ENCODE peak calls at places on chromosomes 11 and 22, in eight cellular contexts. One of them, this sample, is unnamed.

GRCh38 chr11:130834886-130835285 is 81.4 kb downstream of the SNX19 start:
- DNase-seq in lower lobe of right lung: no peak
- DNase-seq in right lobe of liver: no peak
- DNase-seq in AG10803: peak
- DNase-seq in AG04449: no peak
- DNase-seq in HL-60: no peak
- DNase-seq in IMR-90: no peak
- DNase-seq in transverse colon: no peak
- DNase-seq in this sample: no peak

GRCh38 chr11:44556735-44557409 is 8.6 kb upstream of the CD82 start:
- DNase-seq in IMR-90: peak
- DNase-seq in lower lobe of right lung: peak
- DNase-seq in right lobe of liver: peak
- DNase-seq in HL-60: no peak
- DNase-seq in AG10803: peak
- DNase-seq in transverse colon: peak
- DNase-seq in AG04449: no peak
- DNase-seq in this sample: peak

GRCh38 chr11:22082788-22083187 is 110.1 kb upstream of the ANO5 start:
- DNase-seq in AG10803: no peak
- DNase-seq in HL-60: no peak
- DNase-seq in transverse colon: no peak
- DNase-seq in IMR-90: no peak
- DNase-seq in lower lobe of right lung: no peak
- DNase-seq in right lobe of liver: no peak
- DNase-seq in AG04449: no peak
- DNase-seq in this sample: no peak

GRCh38 chr22:41479671-41480396 is 10.9 kb downstream of the ACO2 start:
- DNase-seq in transverse colon: no peak
- DNase-seq in AG10803: peak
- DNase-seq in IMR-90: peak
- DNase-seq in HL-60: no peak
- DNase-seq in lower lobe of right lung: no peak
- DNase-seq in AG04449: no peak
- DNase-seq in right lobe of liver: no peak
- DNase-seq in this sample: no peak

GRCh38 chr22:22995166-22995565 is 75.2 kb upstream of the GNAZ start:
- DNase-seq in AG04449: no peak
- DNase-seq in right lobe of liver: no peak
- DNase-seq in HL-60: no peak
- DNase-seq in transverse colon: no peak
- DNase-seq in lower lobe of right lung: no peak
- DNase-seq in IMR-90: no peak
- DNase-seq in AG10803: no peak
- DNase-seq in this sample: no peak

GRCh38 chr11:27720277-27720830 is 20.1 kb upstream of the BDNF start:
- DNase-seq in right lobe of liver: no peak
- DNase-seq in lower lobe of right lung: no peak
- DNase-seq in AG10803: no peak
- DNase-seq in IMR-90: peak
- DNase-seq in HL-60: no peak
- DNase-seq in AG04449: no peak
- DNase-seq in transverse colon: peak
- DNase-seq in this sample: peak

GRCh38 chr11:47185305-47186075 is 744 bp downstream of the PACSIN3 start:
- DNase-seq in right lobe of liver: peak
- DNase-seq in lower lobe of right lung: peak
- DNase-seq in HL-60: no peak
- DNase-seq in AG10803: peak
- DNase-seq in IMR-90: peak
- DNase-seq in AG04449: no peak
- DNase-seq in transverse colon: peak
- DNase-seq in this sample: peak

GRCh38 chr22:45285431-45286058 is 796 bp downstream of the UPK3A start:
- DNase-seq in AG10803: no peak
- DNase-seq in AG04449: no peak
- DNase-seq in lower lobe of right lung: no peak
- DNase-seq in right lobe of liver: no peak
- DNase-seq in HL-60: no peak
- DNase-seq in IMR-90: no peak
- DNase-seq in transverse colon: no peak
- DNase-seq in this sample: no peak

GRCh38 chr11:33040127-33040861 is 922 bp downstream of the TCP11L1 start:
- DNase-seq in HL-60: no peak
- DNase-seq in IMR-90: peak
- DNase-seq in right lobe of liver: no peak
- DNase-seq in lower lobe of right lung: no peak
- DNase-seq in AG04449: no peak
- DNase-seq in transverse colon: no peak
- DNase-seq in AG10803: no peak
- DNase-seq in this sample: no peak

DNA sequence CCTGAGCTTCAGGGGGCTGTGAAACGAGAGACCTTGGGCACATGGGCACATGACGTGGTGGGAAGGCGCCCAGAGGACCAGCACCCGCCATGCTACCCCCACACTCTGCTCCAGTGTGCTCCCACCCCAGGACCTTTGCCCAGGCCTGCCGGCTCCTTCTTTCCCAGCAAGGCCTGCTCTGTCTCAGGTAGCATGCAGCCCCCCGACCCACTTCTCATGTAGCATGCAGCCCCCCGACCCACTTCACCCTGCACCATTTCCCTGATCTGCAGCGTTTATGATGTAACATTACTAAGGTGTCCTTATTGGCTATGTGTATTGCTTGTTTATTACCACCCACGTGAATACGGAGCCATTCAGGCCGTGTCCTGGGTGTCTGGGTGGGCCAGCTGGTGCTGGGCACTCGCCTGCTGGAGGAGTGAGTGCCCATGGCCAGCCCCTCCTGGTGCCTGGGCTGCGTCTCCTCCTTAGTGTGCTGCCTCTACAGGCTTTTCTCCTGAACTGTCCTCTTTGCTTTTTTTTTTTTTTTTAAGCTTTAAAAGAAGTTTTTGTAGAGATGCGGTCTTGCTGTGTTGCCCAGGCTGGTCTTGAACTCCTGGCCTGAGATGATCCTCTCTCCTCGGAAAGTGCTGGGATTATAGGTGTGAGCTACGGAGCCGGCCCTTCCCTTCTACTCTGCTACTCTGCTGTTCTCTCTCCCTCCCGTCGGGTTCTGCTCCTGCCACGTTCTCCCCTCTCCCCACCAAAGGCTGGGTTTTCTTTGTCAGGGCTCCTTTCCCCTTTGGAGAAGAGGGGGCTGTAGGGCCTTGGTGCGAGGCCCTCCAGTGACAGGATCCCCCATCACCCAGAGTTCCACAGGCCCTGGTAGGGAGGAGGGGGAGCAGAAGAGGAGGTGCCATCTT is 29.4 kb downstream of the LRP5 start:
- DNase-seq in IMR-90: no peak
- DNase-seq in transverse colon: no peak
- DNase-seq in AG04449: no peak
- DNase-seq in lower lobe of right lung: no peak
- DNase-seq in right lobe of liver: no peak
- DNase-seq in HL-60: no peak
- DNase-seq in AG10803: no peak
- DNase-seq in this sample: no peak
- TF ChIP-seq CTCF in IMR-90: no peak
- TF ChIP-seq CTCF in transverse colon: no peak
- TF ChIP-seq CTCF in AG04449: peak
- TF ChIP-seq CTCF in lower lobe of right lung: no peak
- TF ChIP-seq CTCF in right lobe of liver: no peak
- TF ChIP-seq CTCF in HL-60: no peak
- TF ChIP-seq CTCF in AG10803: peak
- TF ChIP-seq CTCF in this sample: no peak

GRCh38 chr22:42500164-42500835 is 19.3 kb downstream of the RRP7A start:
- DNase-seq in AG10803: peak
- DNase-seq in right lobe of liver: peak
- DNase-seq in HL-60: peak
- DNase-seq in lower lobe of right lung: peak
- DNase-seq in AG04449: no peak
- DNase-seq in IMR-90: peak
- DNase-seq in transverse colon: peak
- DNase-seq in this sample: peak

GRCh38 chr22:42500836-42501179 is 18.8 kb downstream of the RRP7A start:
- DNase-seq in transverse colon: no peak
- DNase-seq in IMR-90: no peak
- DNase-seq in AG04449: no peak
- DNase-seq in AG10803: no peak
- DNase-seq in HL-60: no peak
- DNase-seq in lower lobe of right lung: no peak
- DNase-seq in right lobe of liver: no peak
- DNase-seq in this sample: no peak
- H3K4me3 ChIP-seq in transverse colon: peak
- H3K4me3 ChIP-seq in IMR-90: no peak
- H3K4me3 ChIP-seq in AG04449: peak
- H3K4me3 ChIP-seq in AG10803: peak
- H3K4me3 ChIP-seq in HL-60: no peak
- H3K4me3 ChIP-seq in lower lobe of right lung: peak
- H3K4me3 ChIP-seq in right lobe of liver: no peak
- H3K4me3 ChIP-seq in this sample: peak

GRCh38 chr11:127255239-127255638 is 254.7 kb upstream of the KIRREL3 start:
- DNase-seq in AG10803: peak
- DNase-seq in AG04449: no peak
- DNase-seq in transverse colon: no peak
- DNase-seq in right lobe of liver: no peak
- DNase-seq in IMR-90: no peak
- DNase-seq in lower lobe of right lung: no peak
- DNase-seq in HL-60: no peak
- DNase-seq in this sample: no peak

GRCh38 chr11:127259118-127259517 is 258.5 kb upstream of the KIRREL3 start:
- DNase-seq in AG10803: no peak
- DNase-seq in lower lobe of right lung: no peak
- DNase-seq in AG04449: no peak
- DNase-seq in right lobe of liver: no peak
- DNase-seq in IMR-90: no peak
- DNase-seq in HL-60: no peak
- DNase-seq in transverse colon: no peak
- DNase-seq in this sample: no peak
- TF ChIP-seq CTCF in AG10803: no peak
- TF ChIP-seq CTCF in lower lobe of right lung: no peak
- TF ChIP-seq CTCF in AG04449: no peak
- TF ChIP-seq CTCF in right lobe of liver: no peak
- TF ChIP-seq CTCF in IMR-90: no peak
- TF ChIP-seq CTCF in HL-60: no peak
- TF ChIP-seq CTCF in transverse colon: no peak
- TF ChIP-seq CTCF in this sample: no peak

DNA sequence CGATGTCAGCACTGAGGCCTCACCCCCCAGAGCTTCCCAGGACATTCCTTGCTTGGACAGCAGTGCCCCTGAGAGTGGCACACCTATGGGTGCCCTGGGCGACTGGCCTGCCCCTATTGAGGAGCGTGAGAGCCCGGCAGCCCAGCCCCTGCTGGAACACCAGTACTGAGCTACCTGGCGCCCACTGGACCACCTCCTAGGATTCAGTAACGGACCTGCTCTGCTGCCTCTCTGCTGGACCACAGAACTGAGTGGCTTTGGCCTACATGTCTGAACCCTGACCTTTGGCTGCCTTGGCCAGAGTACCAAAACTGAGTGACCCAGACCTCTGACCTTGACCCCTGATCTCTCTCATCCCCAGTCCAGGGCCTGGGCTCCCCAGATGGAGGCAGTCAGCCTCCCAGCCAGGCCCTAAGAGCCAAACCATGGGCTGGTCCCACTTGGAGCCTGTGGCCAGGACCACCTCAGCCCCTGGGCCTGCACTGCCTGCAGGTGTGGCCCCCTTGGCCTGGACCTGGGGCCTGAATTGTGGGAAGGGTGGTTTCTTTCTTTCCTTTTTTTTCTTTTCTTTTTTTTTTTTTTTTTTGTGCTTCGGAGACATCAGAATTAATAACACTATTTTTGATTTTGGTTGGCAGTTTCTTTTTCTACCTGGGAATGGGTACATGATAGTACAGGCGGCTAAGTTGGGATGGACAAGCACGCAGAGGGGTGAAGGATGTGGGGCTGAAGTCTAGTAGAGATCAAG is 917 bp upstream of the SIPA1 start:
- DNase-seq in AG04449: no peak
- DNase-seq in IMR-90: no peak
- DNase-seq in right lobe of liver: no peak
- DNase-seq in transverse colon: no peak
- DNase-seq in AG10803: no peak
- DNase-seq in lower lobe of right lung: no peak
- DNase-seq in HL-60: no peak
- DNase-seq in this sample: no peak
- H3K4me3 ChIP-seq in AG04449: peak
- H3K4me3 ChIP-seq in IMR-90: no peak
- H3K4me3 ChIP-seq in right lobe of liver: no peak
- H3K4me3 ChIP-seq in transverse colon: no peak
- H3K4me3 ChIP-seq in AG10803: no peak
- H3K4me3 ChIP-seq in lower lobe of right lung: no peak
- H3K4me3 ChIP-seq in HL-60: no peak
- H3K4me3 ChIP-seq in this sample: no peak

GRCh38 chr11:69914286-69915150 is 95.3 kb upstream of the FGF3 start:
- DNase-seq in right lobe of liver: peak
- DNase-seq in transverse colon: peak
- DNase-seq in AG10803: no peak
- DNase-seq in AG04449: no peak
- DNase-seq in HL-60: no peak
- DNase-seq in lower lobe of right lung: peak
- DNase-seq in IMR-90: no peak
- DNase-seq in this sample: peak

GRCh38 chr11:69913591-69914285 is 94.5 kb upstream of the FGF3 start:
- DNase-seq in AG04449: no peak
- DNase-seq in lower lobe of right lung: peak
- DNase-seq in transverse colon: no peak
- DNase-seq in AG10803: no peak
- DNase-seq in HL-60: no peak
- DNase-seq in right lobe of liver: peak
- DNase-seq in IMR-90: no peak
- DNase-seq in this sample: peak

GRCh38 chr11:69912161-69912910 is 93.1 kb upstream of the FGF3 start:
- DNase-seq in AG04449: no peak
- DNase-seq in lower lobe of right lung: peak
- DNase-seq in IMR-90: no peak
- DNase-seq in right lobe of liver: peak
- DNase-seq in transverse colon: peak
- DNase-seq in HL-60: no peak
- DNase-seq in AG10803: no peak
- DNase-seq in this sample: peak

GRCh38 chr11:69911310-69912160 is 92.3 kb upstream of the FGF3 start:
- DNase-seq in HL-60: no peak
- DNase-seq in AG04449: no peak
- DNase-seq in AG10803: no peak
- DNase-seq in lower lobe of right lung: peak
- DNase-seq in transverse colon: no peak
- DNase-seq in IMR-90: no peak
- DNase-seq in right lobe of liver: peak
- DNase-seq in this sample: no peak

DNA sequence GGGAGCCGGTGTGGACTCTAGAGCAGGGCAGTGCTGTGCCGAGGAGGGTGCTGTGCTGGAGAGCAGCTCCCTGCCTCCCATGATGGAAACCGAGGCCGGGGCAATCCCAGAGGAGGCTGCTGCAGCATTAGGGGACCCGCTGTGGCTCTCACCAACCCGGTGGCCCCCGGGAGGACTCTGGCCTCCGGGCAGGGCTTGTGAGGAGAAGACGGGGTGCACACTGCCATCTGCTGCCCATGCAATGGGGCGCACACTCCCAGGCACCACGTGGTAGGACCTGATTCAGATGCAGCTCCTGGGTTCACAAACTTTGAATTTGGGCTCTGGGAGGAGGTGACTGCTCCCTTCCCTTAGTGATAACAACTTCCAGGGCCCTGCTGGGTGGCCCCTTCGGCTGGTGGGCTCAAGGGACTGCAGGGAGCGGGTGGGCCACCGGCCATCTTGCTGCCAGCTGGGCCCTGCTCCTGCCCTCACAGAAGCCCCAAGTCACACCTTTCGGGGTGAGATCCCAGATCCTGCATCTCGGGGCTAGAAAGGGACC is 93.8 kb upstream of the FGF3 start:
- DNase-seq in IMR-90: peak
- DNase-seq in AG10803: no peak
- DNase-seq in right lobe of liver: peak
- DNase-seq in HL-60: no peak
- DNase-seq in lower lobe of right lung: peak
- DNase-seq in AG04449: no peak
- DNase-seq in transverse colon: peak
- DNase-seq in this sample: peak
- TF ChIP-seq CTCF in IMR-90: peak
- TF ChIP-seq CTCF in AG10803: peak
- TF ChIP-seq CTCF in right lobe of liver: peak
- TF ChIP-seq CTCF in HL-60: peak
- TF ChIP-seq CTCF in lower lobe of right lung: peak
- TF ChIP-seq CTCF in AG04449: peak
- TF ChIP-seq CTCF in transverse colon: peak
- TF ChIP-seq CTCF in this sample: no peak